ENCODE peak calls at places on chromosomes 6 and 20, in five cellular contexts. O is CD8-positive, alpha-beta T cell; B is BJ; F is progenitor cell of endocrine pancreas; K is AG04449. L is an unnamed sample.

GRCh38 chr6:34350100-34350936 is 42.2 kb downstream of the NUDT3 start:
- DNase-seq in K (no peak), B (no peak), O (no peak), F (no peak), L (no peak)

GRCh38 chr20:63315240-63315981 is 22.4 kb downstream of the COL20A1 start:
- DNase-seq in F (no peak), K (no peak), B (no peak), O (no peak), L (no peak)

GRCh38 chr6:111162504-111162903 is 75.2 kb downstream of the SLC16A10 start:
- DNase-seq in K (no peak), F (no peak), O (no peak), B (no peak), L (no peak)

GRCh38 chr6:16184129-16184528 is 54.3 kb upstream of the GMPR start:
- DNase-seq in O (no peak), K (no peak), F (no peak), B (no peak), L (peak)

GRCh38 chr6:40444811-40445210 is 142.4 kb downstream of the LRFN2 start:
- DNase-seq in K (no peak), B (no peak), O (no peak), F (no peak), L (peak)

GRCh38 chr6:3335169-3335568 is 76.4 kb downstream of the PSMG4 start:
- DNase-seq in K (no peak), F (no peak), O (no peak), B (no peak), L (no peak)

GRCh38 chr6:62371840-62372239 is 85.8 kb upstream of the KHDRBS2 start:
- DNase-seq in B (no peak), K (no peak), O (no peak), F (no peak), L (no peak)

GRCh38 chr6:170174124-170174770 is 116.6 kb downstream of the DLL1 start:
- DNase-seq in K (no peak), F (no peak), B (no peak), O (no peak), L (no peak)

GRCh38 chr6:150499882-150500312 is 99.8 kb upstream of the PLEKHG1 start:
- DNase-seq in F (no peak), K (no peak), O (no peak), B (no peak), L (no peak)

GRCh38 chr20:18322551-18322950 is 34.2 kb downstream of the ZNF133 start:
- DNase-seq in B (no peak), F (no peak), K (no peak), O (no peak), L (no peak)

GRCh38 chr20:49969946-49970345 is 12.8 kb upstream of the SNAI1 start:
- DNase-seq in O (no peak), F (no peak), B (no peak), K (no peak), L (peak)

GRCh38 chr6:16346831-16347230 is 108.4 kb downstream of the GMPR start:
- DNase-seq in F (no peak), B (no peak), O (no peak), K (no peak), L (no peak)

GRCh38 chr6:97186416-97186999 is 96.5 kb downstream of the MMS22L start:
- DNase-seq in O (peak), B (no peak), F (peak), K (no peak), L (peak)

GRCh38 chr6:159679091-159680077 is 13.7 kb downstream of the SOD2 start:
- DNase-seq in K (no peak), B (no peak), F (no peak), O (no peak), L (no peak)

GRCh38 chr6:134065706-134066105 is 13.3 kb upstream of the SLC2A12 start:
- DNase-seq in F (no peak), K (no peak), O (no peak), B (no peak), L (no peak)

GRCh38 chr6:37695857-37696219 is 1.8 kb downstream of the MDGA1 start:
- DNase-seq in O (no peak), K (no peak), B (no peak), F (no peak), L (peak)

GRCh38 chr6:30914854-30915590 is 984 bp downstream of the VARS2 start:
- DNase-seq in K (no peak), B (no peak), F (no peak), O (no peak), L (no peak)

DNA sequence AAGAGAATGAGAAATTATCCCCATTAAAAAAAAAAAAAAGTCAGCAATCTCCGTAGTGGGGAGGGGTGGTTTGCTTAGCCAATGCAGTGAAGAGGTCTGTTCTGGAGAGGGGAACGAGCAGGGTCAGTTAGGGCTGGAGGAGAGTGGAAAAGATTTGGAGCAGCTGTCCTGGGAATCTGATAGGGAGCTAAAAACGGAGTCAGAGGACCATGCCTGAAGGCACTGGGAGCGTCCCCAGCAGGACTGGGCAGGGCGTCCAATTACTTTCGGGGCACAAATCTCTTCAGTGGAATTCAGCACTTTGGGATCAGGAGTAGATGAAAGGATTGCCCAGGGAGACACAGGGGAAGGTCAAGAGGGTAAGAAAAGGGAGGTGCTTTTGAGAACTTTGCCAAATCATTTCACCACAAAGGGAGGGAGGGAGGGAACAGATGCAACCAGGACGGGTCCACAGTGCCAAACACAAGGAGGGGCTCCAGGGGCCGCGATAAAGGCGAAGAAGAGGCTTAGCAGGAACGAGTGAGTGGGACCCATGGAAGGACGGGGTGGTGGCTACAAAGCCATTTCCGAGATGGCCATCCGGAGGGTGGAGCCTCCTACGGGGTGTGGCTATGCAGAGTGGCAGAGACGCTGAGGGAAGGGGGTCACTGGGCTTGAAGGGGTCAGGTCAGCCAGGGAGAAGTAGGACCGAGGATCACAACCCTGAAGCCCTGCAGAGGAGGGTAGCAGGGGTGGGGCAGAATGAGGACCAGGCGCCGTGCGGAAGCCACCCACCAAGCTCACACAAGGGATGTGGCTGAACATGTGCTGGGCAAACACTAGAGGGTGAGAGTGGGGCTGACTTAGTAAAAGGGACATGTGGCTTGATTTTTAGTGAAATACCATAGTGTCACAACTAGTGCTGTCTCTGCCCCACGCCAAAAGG is 180.1 kb upstream of the RREB1 start:
- DNase-seq in B (no peak), F (no peak), O (no peak), K (no peak), L (no peak)
- TF ChIP-seq CTCF in B (no peak), F (no peak), O (no peak), K (no peak), L (no peak)

GRCh38 chr6:160692369-160692959 is 9.6 kb upstream of the PLG start:
- DNase-seq in O (no peak), B (no peak), F (no peak), K (no peak), L (no peak)
- TF ChIP-seq CTCF in O (no peak), B (no peak), F (no peak), K (no peak), L (peak)

DNA sequence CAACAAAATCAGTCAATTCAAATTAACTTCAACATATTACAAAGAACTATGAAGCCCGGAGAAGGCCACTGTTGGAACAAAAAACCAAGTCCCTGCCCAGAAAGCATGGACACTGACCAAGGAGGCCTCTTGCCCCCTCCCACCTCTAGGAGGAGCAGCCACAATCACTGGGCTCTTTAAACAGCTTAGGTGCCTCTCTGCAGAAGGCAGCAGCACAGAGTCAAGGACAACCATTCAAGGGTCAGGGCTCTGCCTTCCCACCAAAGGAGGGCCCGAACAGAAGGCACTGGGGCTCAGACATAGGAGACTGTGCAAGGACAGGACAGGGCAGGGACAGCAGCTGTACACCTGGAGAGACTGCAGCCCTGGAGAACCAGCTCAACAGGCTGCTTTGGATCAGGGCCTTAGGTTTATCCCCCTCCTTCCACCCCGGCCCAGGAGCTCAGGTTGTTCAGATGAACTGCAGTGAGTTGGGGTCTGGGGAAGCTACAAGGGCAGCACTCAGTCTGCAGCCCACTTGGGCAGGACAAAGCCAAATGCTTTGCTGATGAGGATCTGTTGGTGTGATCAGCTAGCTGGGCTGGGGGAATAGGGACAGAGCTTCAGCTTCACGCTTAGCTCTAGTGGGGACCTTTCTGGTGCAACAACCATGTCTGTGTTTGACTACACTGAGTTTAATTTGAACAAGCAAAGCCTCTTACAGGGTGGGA is 17.8 kb downstream of the TOMM34 start:
- DNase-seq in O (no peak), K (no peak), F (no peak), B (no peak), L (no peak)
- TF ChIP-seq CTCF in O (no peak), K (no peak), F (no peak), B (peak), L (no peak)

DNA sequence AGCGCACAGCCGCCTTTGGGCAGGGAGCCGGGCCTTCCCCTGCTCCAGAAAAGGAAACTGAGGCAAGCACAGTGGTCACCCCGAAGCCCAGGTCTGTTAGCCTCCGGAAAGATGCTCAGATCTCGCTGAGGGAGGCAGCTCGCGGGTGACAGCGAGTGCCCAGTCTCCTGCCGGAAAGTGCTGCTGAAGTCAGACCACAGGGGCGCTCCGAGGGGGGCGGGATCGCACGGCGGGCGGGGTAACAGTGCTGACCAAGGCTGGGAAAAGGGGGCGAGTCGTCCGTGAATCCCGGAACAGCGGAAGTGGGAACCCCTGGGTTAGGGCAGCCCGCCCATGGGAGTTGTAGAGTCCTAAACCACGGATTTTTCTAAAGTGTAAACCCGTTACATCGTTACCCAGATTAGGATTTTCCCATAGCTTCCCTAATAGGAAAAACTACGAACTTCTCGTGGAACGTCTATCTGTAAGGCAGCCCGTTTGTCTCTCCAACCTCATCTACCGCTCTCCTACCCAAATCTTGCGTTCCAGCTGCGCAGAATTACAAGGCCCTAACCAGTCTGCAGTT is 504 bp downstream of the VPS16 start:
- DNase-seq in O (no peak), B (no peak), F (peak), K (no peak), L (peak)
- TF ChIP-seq CTCF in O (no peak), B (no peak), F (no peak), K (no peak), L (no peak)

GRCh38 chr6:114342826-114343781 is at the start of gene HS3ST5:
- DNase-seq in B (no peak), K (no peak), O (no peak), F (peak), L (peak)
- TF ChIP-seq CTCF in B (peak), K (peak), O (no peak), F (peak), L (no peak)